ENCODE peak calls at places on chromosomes 7 and 10, in four cellular contexts. K is sigmoid colon, Q is HCT116, X is stomach. S is an unnamed sample.

GRCh38 chr10:3699896-3700295 is 85.1 kb downstream of the KLF6 start:
- DNase-seq in K (no peak), Q (no peak), X (no peak), S (no peak)

GRCh38 chr10:115830260-115830970 is 442.6 kb downstream of the GFRA1 start:
- DNase-seq in K (no peak), Q (no peak), X (no peak), S (no peak)

GRCh38 chr10:110357252-110357780 is 52.6 kb upstream of the SMNDC1 start:
- DNase-seq in X (no peak), Q (peak), K (no peak), S (peak)

GRCh38 chr7:116805100-116805544 is 57.3 kb upstream of the CAPZA2 start:
- DNase-seq in K (no peak), X (no peak), Q (no peak), S (no peak)

GRCh38 chr10:13712799-13713581 is 126.2 kb downstream of the PRPF18 start:
- DNase-seq in Q (peak), K (peak), X (peak), S (peak)

GRCh38 chr7:129376778-129377700 is 57.2 kb upstream of the STRIP2 start:
- DNase-seq in X (no peak), Q (no peak), K (no peak), S (no peak)

GRCh38 chr7:127658979-127659378 is 7.0 kb downstream of the SND1 start:
- DNase-seq in X (no peak), K (no peak), Q (no peak), S (no peak)

GRCh38 chr7:41058986-41059741 is 643.7 kb downstream of the INHBA start:
- DNase-seq in K (no peak), X (no peak), Q (no peak), S (no peak)

GRCh38 chr10:74949434-74949833 is 123.0 kb downstream of the KAT6B start:
- DNase-seq in Q (no peak), X (no peak), K (no peak), S (no peak)

GRCh38 chr10:27558612-27559020 is 54.5 kb downstream of the RAB18 start:
- DNase-seq in K (no peak), X (peak), Q (peak), S (peak)

GRCh38 chr7:57071-57470 is 135.3 kb upstream of the FAM20C start:
- DNase-seq in X (no peak), Q (no peak), K (peak), S (no peak)

GRCh38 chr10:117264776-117265175 is 23.9 kb downstream of the SLC18A2 start:
- DNase-seq in K (no peak), X (peak), Q (no peak), S (no peak)

GRCh38 chr7:87152897-87153641 is 816 bp downstream of the DMTF1 start:
- DNase-seq in Q (no peak), X (peak), K (peak), S (no peak)

GRCh38 chr7:87151002-87151505 is 1.2 kb upstream of the DMTF1 start:
- DNase-seq in K (no peak), X (no peak), Q (no peak), S (no peak)

GRCh38 chr7:87151701-87152111 is 547 bp upstream of the DMTF1 start:
- DNase-seq in Q (no peak), X (no peak), K (no peak), S (no peak)

GRCh38 chr7:87154166-87154565 is 1.9 kb downstream of the DMTF1 start:
- DNase-seq in Q (no peak), K (no peak), X (no peak), S (no peak)

GRCh38 chr7:87152112-87152896 is at the start of gene DMTF1:
- DNase-seq in X (peak), Q (peak), K (peak), S (peak)
- TF ChIP-seq POLR2A in X (no peak), Q (peak), K (peak), S (peak)

DNA sequence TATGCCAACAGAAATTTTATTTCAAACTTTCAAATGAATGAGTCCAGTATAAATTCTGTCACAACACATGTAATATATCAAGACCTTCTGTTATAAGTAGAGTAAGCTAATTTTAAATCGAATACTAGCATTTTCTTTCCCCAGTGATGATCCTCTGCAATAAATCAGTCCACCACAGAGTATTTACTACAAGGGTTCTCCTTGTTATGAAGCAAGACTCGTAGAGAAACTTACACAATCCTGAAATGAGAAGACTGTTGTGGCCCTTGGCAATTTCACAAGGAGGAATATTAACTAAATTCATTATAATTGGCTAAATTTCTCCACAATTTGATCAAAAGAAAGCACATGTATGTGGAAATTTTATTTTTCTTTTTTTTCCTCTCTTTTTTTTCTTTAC is 312.4 kb upstream of the DGKB start:
- DNase-seq in K (no peak), Q (no peak), X (no peak), S (no peak)
- TF ChIP-seq POLR2AphosphoS5 in K (no peak), Q (no peak), X (no peak), S (no peak)

GRCh38 chr10:22714524-22715289 is at the start of gene PIP4K2A:
- DNase-seq in Q (peak), X (peak), K (peak), S (peak)
- TF ChIP-seq POLR2A in Q (peak), X (no peak), K (no peak), S (peak)

DNA sequence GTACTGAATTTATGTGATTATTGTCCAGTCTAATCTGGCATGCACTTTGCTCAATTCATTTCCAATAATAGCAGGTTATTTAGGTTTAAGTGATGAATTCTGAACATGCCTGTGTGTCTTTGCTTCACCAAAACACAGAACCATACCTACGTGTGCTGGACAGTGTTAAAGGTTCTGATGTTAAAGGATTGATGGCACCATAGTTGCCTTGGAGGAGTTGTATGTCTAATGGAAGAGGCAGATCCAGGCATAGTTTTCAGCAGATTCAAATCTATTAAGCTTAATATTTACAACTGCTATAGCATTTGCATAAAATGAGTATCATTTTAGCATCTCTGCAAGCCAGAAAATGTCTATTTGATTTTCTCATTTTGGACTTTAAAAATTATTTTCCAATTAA is 28.0 kb upstream of the UMAD1 start:
- DNase-seq in Q (no peak), K (no peak), X (no peak), S (no peak)
- TF ChIP-seq POLR2AphosphoS5 in Q (no peak), K (no peak), X (no peak), S (no peak)

S was measured in GM12892.